ENCODE peak calls at places on chromosomes 5 and 9, in eight cellular contexts. O is GM23248, C is A549, G is heart right ventricle, H is left lung, U is aorta, A is astrocyte, T is brain microvascular endothelial cell. I is an unnamed sample.

GRCh38 chr5:165881259-165881658 is 2375.8 kb downstream of the MAT2B start:
- DNase-seq in U (no peak), H (no peak), G (no peak), C (no peak), O (no peak), A (no peak), T (no peak), I (peak; percentile 1)

GRCh38 chr9:98288876-98289275 is 33.4 kb upstream of the TBC1D2 start:
- DNase-seq in A (no peak), G (no peak), O (no peak), C (no peak), H (no peak), U (no peak), T (no peak), I (no peak)

GRCh38 chr5:139975942-139976341 is 67.2 kb downstream of the NRG2 start:
- DNase-seq in A (no peak), U (no peak), H (no peak), O (no peak), C (no peak), T (no peak), G (no peak), I (no peak)

GRCh38 chr9:92790542-92791527 is 26.2 kb upstream of the BICD2 start:
- DNase-seq in C (peak; percentile 69), T (peak; percentile 75), H (peak; percentile 64), A (peak; percentile 46), G (peak; percentile 79), U (peak; percentile 78), O (peak; percentile 79), I (peak; percentile 45)

GRCh38 chr9:71634753-71635152 is 133.6 kb downstream of the CEMIP2 start:
- DNase-seq in H (no peak), A (no peak), C (no peak), U (no peak), O (no peak), G (no peak), T (no peak), I (no peak)

GRCh38 chr5:139974661-139975060 is 68.4 kb downstream of the NRG2 start:
- DNase-seq in O (no peak), T (no peak), C (no peak), A (no peak), G (peak; percentile 2), U (no peak), H (no peak), I (no peak)

GRCh38 chr5:61293051-61293450 is 39.0 kb upstream of the ZSWIM6 start:
- DNase-seq in C (no peak), H (no peak), A (no peak), G (no peak), T (no peak), U (no peak), O (no peak), I (no peak)

GRCh38 chr9:84670106-84670800 is 724 bp downstream of the NTRK2 start:
- DNase-seq in T (no peak), H (no peak), C (no peak), O (peak; percentile 24), U (no peak), A (peak; percentile 2), G (no peak), I (no peak)

GRCh38 chr9:36898621-36899020 is 135.4 kb downstream of the PAX5 start:
- DNase-seq in T (no peak), A (no peak), G (no peak), U (no peak), C (no peak), H (no peak), O (no peak), I (no peak)

GRCh38 chr5:110361501-110361900 is 365.0 kb downstream of the TMEM232 start:
- DNase-seq in U (no peak), O (peak; percentile 58), A (peak; percentile 91), H (no peak), C (no peak), T (no peak), G (no peak), I (no peak)

GRCh38 chr9:127035948-127036347 is 86.5 kb downstream of the ANGPTL2 start:
- DNase-seq in U (peak; percentile 80), A (peak; percentile 16), H (no peak), C (no peak), O (peak; percentile 41), G (peak; percentile 63), T (no peak), I (no peak)

GRCh38 chr9:105976257-105976656 is 281.9 kb downstream of the TMEM38B start:
- DNase-seq in C (no peak), G (no peak), H (no peak), T (no peak), U (no peak), A (no peak), O (no peak), I (no peak)

GRCh38 chr9:98823666-98824334 is 16.3 kb downstream of the GALNT12 start:
- DNase-seq in U (no peak), A (no peak), O (peak; percentile 9), C (no peak), T (no peak), H (no peak), G (no peak), I (no peak)

GRCh38 chr9:1198085-1198484 is 147.9 kb downstream of the DMRT2 start:
- DNase-seq in O (peak; percentile 80), C (no peak), T (no peak), A (no peak), U (no peak), H (no peak), G (no peak), I (no peak)

GRCh38 chr5:82635561-82636288 is 357.6 kb upstream of the RPS23 start:
- DNase-seq in T (peak; percentile 93), H (no peak), G (no peak), O (peak; percentile 68), C (peak; percentile 67), A (peak; percentile 99), U (no peak), I (no peak)

GRCh38 chr5:137395011-137395755 is 103.9 kb downstream of the SPOCK1 start:
- DNase-seq in A (peak; percentile 78), G (no peak), C (no peak), O (peak; percentile 74), U (no peak), T (no peak), H (no peak), I (no peak)

GRCh38 chr9:120893585-120893857 is 16.5 kb upstream of the PHF19 start:
- DNase-seq in A (peak; percentile 18), H (no peak), G (no peak), O (peak; percentile 44), T (no peak), C (no peak), U (no peak), I (no peak)

GRCh38 chr9:120563044-120563443 is 16.9 kb downstream of the CDK5RAP2 start:
- DNase-seq in H (no peak), G (no peak), U (no peak), O (no peak), C (no peak), T (no peak), A (no peak), I (no peak)

GRCh38 chr5:4533457-4534105 is 606.5 kb upstream of the ADAMTS16 start:
- DNase-seq in A (peak; percentile 63), T (no peak), U (no peak), C (no peak), H (no peak), O (no peak), G (no peak), I (no peak)

DNA sequence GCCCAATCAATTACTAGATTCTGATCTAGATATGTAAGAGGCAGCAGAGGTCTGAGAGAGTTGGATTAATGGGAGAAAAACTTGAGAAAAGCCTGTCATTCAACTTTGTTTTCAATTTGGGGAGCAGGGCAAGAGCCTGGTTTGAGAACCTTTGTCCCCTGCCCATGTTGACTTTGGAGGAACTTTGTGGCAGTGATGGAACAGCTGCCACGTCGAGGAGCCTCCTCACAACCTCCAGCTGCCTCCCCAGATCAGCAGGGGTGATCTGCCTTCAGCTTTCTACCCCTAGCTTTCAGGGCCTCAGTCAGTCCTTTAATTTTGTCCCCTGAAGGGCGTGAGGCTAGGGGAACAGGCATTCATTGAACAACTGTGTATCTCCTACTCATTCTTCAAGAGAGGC is 8.7 kb downstream of the SKP2 start:
- DNase-seq in O (no peak), C (no peak), G (no peak), A (no peak), T (no peak), U (no peak), H (no peak), I (no peak)
- H3K27ac ChIP-seq in O (no peak overlapping the region), C (no peak overlapping the region), G (no peak overlapping the region), A (no peak overlapping the region), T (no peak overlapping the region), U (no peak overlapping the region), H (no peak overlapping the region), I (no peak overlapping the region)

GRCh38 chr9:21777701-21778100 is 24.7 kb upstream of the MTAP start:
- DNase-seq in G (no peak), H (no peak), C (no peak), A (peak; percentile 96), U (no peak), O (peak; percentile 89), T (peak; percentile 26), I (no peak)
- H3K4me3 ChIP-seq in G (no peak overlapping the region), H (no peak overlapping the region), C (no peak overlapping the region), A (no peak overlapping the region), U (no peak overlapping the region), O (peak overlapping the region; percentile 23), T (no peak overlapping the region), I (no peak overlapping the region)

GRCh38 chr5:151612689-151613427 is 21.7 kb upstream of the FAT2 start:
- DNase-seq in C (peak; percentile 52), T (no peak), H (no peak), A (peak; percentile 51), O (peak; percentile 7), U (no peak), G (no peak), I (no peak)

GRCh38 chr5:151608522-151608921 is 17.4 kb upstream of the FAT2 start:
- DNase-seq in U (no peak), T (no peak), C (no peak), H (no peak), A (no peak), O (no peak), G (no peak), I (no peak)

GRCh38 chr5:151614565-151614964 is 23.4 kb upstream of the FAT2 start:
- DNase-seq in A (no peak), H (no peak), C (no peak), G (no peak), O (peak; percentile 23), T (no peak), U (no peak), I (no peak)

GRCh38 chr5:151607304-151607703 is 16.2 kb upstream of the FAT2 start:
- DNase-seq in O (no peak), T (no peak), U (no peak), A (no peak), H (no peak), G (no peak), C (no peak), I (no peak)

GRCh38 chr5:151611127-151611775 is 20.1 kb upstream of the FAT2 start:
- DNase-seq in U (no peak), C (no peak), O (no peak), A (no peak), H (no peak), T (no peak), G (no peak), I (no peak)
- H3K27ac ChIP-seq in U (no peak overlapping the region), C (no peak overlapping the region), O (no peak overlapping the region), A (no peak overlapping the region), H (no peak overlapping the region), T (no peak overlapping the region), G (no peak overlapping the region), I (no peak overlapping the region)

DNA sequence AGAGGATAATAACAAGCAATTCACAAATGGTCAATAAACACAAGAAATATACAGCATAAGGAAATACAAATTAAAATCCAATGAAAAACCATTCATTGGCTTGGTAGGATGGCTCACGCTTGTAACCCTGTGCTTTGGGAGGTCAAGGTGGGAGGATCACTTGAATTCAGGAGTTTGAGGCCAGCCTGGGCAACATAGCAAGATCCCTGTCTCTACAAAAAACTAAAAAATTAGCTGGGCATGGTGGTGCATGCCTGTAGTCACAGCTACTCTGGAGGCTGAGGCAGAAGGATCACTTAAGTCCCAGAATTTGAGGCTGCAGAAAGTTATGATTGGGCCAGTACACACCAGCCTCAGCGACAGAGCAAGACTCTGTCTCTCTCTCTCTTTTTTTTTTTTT is 20.9 kb upstream of the UBAP1 start:
- DNase-seq in O (no peak), T (no peak), U (no peak), G (no peak), H (no peak), C (no peak), A (no peak), I (no peak)
- H3K4me3 ChIP-seq in O (no peak overlapping the region), T (no peak overlapping the region), U (no peak overlapping the region), G (no peak overlapping the region), H (no peak overlapping the region), C (no peak overlapping the region), A (no peak overlapping the region), I (no peak overlapping the region)

I was measured in iPS DF 6.9.